ENCODE peak calls at places on chromosomes 11 and 22, in ten cellular contexts. L, P, I, X, T, O, Y, V, A and C are unnamed samples.

GRCh38 chr11:17974246-17974645 is 38.6 kb downstream of the SERGEF start:
- DNase-seq in I (no peak), T (no peak), P (no peak), V (no peak), X (no peak), A (no peak), Y (no peak), O (no peak), L (no peak), C (no peak)

GRCh38 chr22:28025333-28025732 is 106.3 kb upstream of the PITPNB start:
- DNase-seq in P (no peak), Y (no peak), X (no peak), O (no peak), T (no peak), I (no peak), L (peak; percentile 10), A (no peak), V (no peak), C (peak; percentile 7)

GRCh38 chr11:120102862-120103118 is 35.1 kb downstream of the TRIM29 start:
- DNase-seq in O (no peak), L (no peak), P (no peak), T (no peak), V (no peak), Y (no peak), I (no peak), A (no peak), X (no peak), C (no peak)

GRCh38 chr11:15819679-15820286 is 536.6 kb downstream of the SOX6 start:
- DNase-seq in T (peak; percentile 83), X (peak; percentile 87), A (peak; percentile 46), V (peak; percentile 30), L (peak; percentile 33), I (peak; percentile 85), O (peak; percentile 76), Y (no peak), P (peak; percentile 80), C (no peak)

GRCh38 chr22:28478564-28478963 is 201.1 kb downstream of the TTC28 start:
- DNase-seq in P (no peak), O (no peak), L (no peak), X (no peak), I (no peak), Y (no peak), A (no peak), V (no peak), T (no peak), C (no peak)

GRCh38 chr11:107017433-107018227 is 646 bp downstream of the GUCY1A2 start:
- DNase-seq in T (peak; percentile 90), Y (no peak), A (no peak), P (peak; percentile 64), V (no peak), I (peak; percentile 60), L (no peak), X (peak; percentile 56), O (peak; percentile 88), C (no peak)

GRCh38 chr22:37218771-37219411 is 6.6 kb upstream of the SSTR3 start:
- DNase-seq in T (no peak), A (no peak), I (no peak), Y (peak; percentile 99), O (no peak), L (peak; percentile 72), X (no peak), P (no peak), V (no peak), C (no peak)

GRCh38 chr11:82906236-82906635 is 4.7 kb downstream of the DDIAS start:
- DNase-seq in V (no peak), P (no peak), I (no peak), T (no peak), O (peak; percentile 74), X (no peak), A (peak; percentile 24), L (no peak), Y (no peak), C (no peak)

GRCh38 chr22:28375761-28376534 is 303.7 kb downstream of the TTC28 start:
- DNase-seq in V (no peak), O (no peak), L (no peak), T (no peak), Y (no peak), X (no peak), P (no peak), A (peak; percentile 42), I (no peak), C (no peak)

GRCh38 chr22:30452861-30453260 is 19.0 kb downstream of the SEC14L3 start:
- DNase-seq in Y (no peak), L (no peak), I (no peak), X (no peak), V (no peak), O (no peak), A (no peak), P (no peak), T (no peak), C (no peak)

GRCh38 chr11:1270476-1270875 is 39.0 kb downstream of the TOLLIP start:
- DNase-seq in T (no peak), L (no peak), A (no peak), X (peak; percentile 32), P (no peak), O (no peak), V (no peak), Y (no peak), I (peak; percentile 32), C (no peak)

GRCh38 chr11:94117871-94118270 is 10.8 kb upstream of the PANX1 start:
- DNase-seq in L (no peak), P (no peak), O (no peak), Y (no peak), X (no peak), T (no peak), V (no peak), A (no peak), I (no peak), C (no peak)